ENCODE peak calls at places on chromosomes 16 and 17, in six cellular contexts. U is type B pancreatic cell, P is esophagus muscularis mucosa, K is heart left ventricle, O is neural crest cell, X is GM23338. B is an unnamed sample.

GRCh38 chr16:53958481-53958880 is 254.5 kb downstream of the FTO start:
- DNase-seq in P (no peak), X (no peak), O (no peak), K (no peak), U (no peak), B (no peak)

GRCh38 chr17:50877838-50878237 is 11.7 kb upstream of the TOB1 start:
- DNase-seq in P (peak), O (no peak), X (no peak), K (no peak), U (no peak), B (no peak)

GRCh38 chr17:27236710-27237315 is 57.1 kb upstream of the WSB1 start:
- DNase-seq in O (peak), K (peak), U (no peak), P (no peak), X (peak), B (peak)

GRCh38 chr17:40026816-40027613 is 11.8 kb downstream of the CSF3 start:
- DNase-seq in K (peak), P (peak), X (peak), O (peak), U (peak), B (peak)

GRCh38 chr16:56625140-56625942 is at the start of gene MT1E:
- DNase-seq in K (peak), X (peak), P (no peak), O (no peak), U (no peak), B (peak)

GRCh38 chr16:11799509-11800384 is 2.7 kb upstream of the ZC3H7A start:
- DNase-seq in O (no peak), U (no peak), P (no peak), K (no peak), X (no peak), B (no peak)

GRCh38 chr16:57540906-57541753 is 1.3 kb upstream of the ADGRG5 start:
- DNase-seq in O (no peak), K (no peak), U (peak), P (no peak), X (no peak), B (no peak)

GRCh38 chr16:77662241-77662640 is 60.1 kb upstream of the NUDT7 start:
- DNase-seq in U (no peak), P (no peak), O (no peak), K (no peak), X (no peak), B (no peak)

GRCh38 chr17:17950806-17951205 is 21.4 kb downstream of the TOM1L2 start:
- DNase-seq in K (no peak), O (no peak), U (no peak), X (peak), P (no peak), B (no peak)

GRCh38 chr17:14311979-14312378 is 11.1 kb downstream of the HS3ST3B1 start:
- DNase-seq in U (no peak), K (no peak), P (no peak), O (no peak), X (no peak), B (no peak)

GRCh38 chr17:58520843-58521430 is 6.5 kb upstream of the MTMR4 start:
- DNase-seq in X (peak), K (no peak), O (peak), P (no peak), U (no peak), B (peak)

GRCh38 chr16:2019500-2019899 is at the start of gene NPW:
- DNase-seq in P (no peak), X (peak), O (no peak), K (peak), U (no peak), B (peak)

GRCh38 chr17:17376362-17376761 is 73.2 kb downstream of the NT5M start:
- DNase-seq in O (no peak), P (no peak), K (no peak), X (no peak), U (no peak), B (no peak)

GRCh38 chr17:67606471-67606870 is 111.3 kb upstream of the NOL11 start:
- DNase-seq in U (no peak), K (peak), O (no peak), P (no peak), X (no peak), B (no peak)

GRCh38 chr17:78723001-78723796 is 58.9 kb downstream of the CYTH1 start:
- DNase-seq in O (peak), U (peak), K (peak), P (no peak), X (peak), B (peak)

GRCh38 chr17:34367486-34368270 is 4.6 kb upstream of the CCL1 start:
- DNase-seq in X (no peak), K (no peak), U (no peak), O (no peak), P (peak), B (no peak)

GRCh38 chr17:4937553-4937952 is 2.3 kb downstream of the SLC25A11 start:
- DNase-seq in U (no peak), O (no peak), X (no peak), K (no peak), P (no peak), B (no peak)

GRCh38 chr17:75272848-75273184 is 1.8 kb upstream of the MIF4GD start:
- DNase-seq in U (no peak), K (no peak), O (no peak), P (no peak), X (no peak), B (no peak)

GRCh38 chr17:78675316-78675616 is 98.1 kb upstream of the DNAH17 start:
- DNase-seq in U (no peak), K (no peak), P (no peak), O (no peak), X (no peak), B (no peak)

GRCh38 chr17:46785696-46786095 is 32.8 kb downstream of the WNT3 start:
- DNase-seq in U (no peak), X (peak), K (no peak), O (no peak), P (no peak), B (no peak)

GRCh38 chr17:46783031-46783593 is 35.4 kb downstream of the WNT3 start:
- DNase-seq in U (no peak), X (no peak), K (no peak), O (no peak), P (no peak), B (no peak)

GRCh38 chr17:46780003-46780373 is 38.5 kb downstream of the WNT3 start:
- DNase-seq in X (no peak), K (no peak), P (no peak), U (no peak), O (no peak), B (no peak)

GRCh38 chr17:46777943-46778915 is 40.3 kb downstream of the WNT3 start:
- DNase-seq in K (no peak), U (no peak), O (no peak), X (peak), P (no peak), B (no peak)

GRCh38 chr17:46782250-46782953 is 36.1 kb downstream of the WNT3 start:
- DNase-seq in O (no peak), U (no peak), X (peak), K (no peak), P (no peak), B (no peak)
- TF ChIP-seq CTCF in O (peak), U (peak), X (peak), K (peak), P (peak), B (no peak)

DNA sequence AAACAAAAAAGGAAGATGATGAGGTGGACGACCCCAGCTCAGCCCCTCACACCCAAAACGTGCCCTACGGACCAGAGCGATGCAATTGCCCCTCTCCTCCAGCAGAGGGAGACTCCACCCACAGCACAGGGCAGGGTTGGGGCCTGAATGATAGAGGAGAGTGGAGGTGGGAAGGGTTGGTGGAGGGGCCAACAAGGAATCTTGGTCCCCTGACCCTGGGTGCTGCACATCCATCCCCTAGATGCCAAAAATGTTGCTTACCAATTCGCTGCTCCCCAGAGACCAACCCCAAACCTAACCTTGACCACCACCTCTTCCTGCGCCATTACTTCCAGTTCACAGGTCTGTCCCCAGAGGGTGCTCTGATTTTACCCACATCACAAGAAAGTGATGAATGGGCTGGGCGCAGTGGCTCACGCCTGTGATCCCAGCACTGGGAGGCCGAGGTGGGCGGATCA is 12.9 kb downstream of the P2RX5 start:
- DNase-seq in U (no peak), P (no peak), X (peak), K (no peak), O (peak), B (peak)
- TF ChIP-seq CTCF in U (peak), P (peak), X (peak), K (peak), O (peak), B (peak)

DNA sequence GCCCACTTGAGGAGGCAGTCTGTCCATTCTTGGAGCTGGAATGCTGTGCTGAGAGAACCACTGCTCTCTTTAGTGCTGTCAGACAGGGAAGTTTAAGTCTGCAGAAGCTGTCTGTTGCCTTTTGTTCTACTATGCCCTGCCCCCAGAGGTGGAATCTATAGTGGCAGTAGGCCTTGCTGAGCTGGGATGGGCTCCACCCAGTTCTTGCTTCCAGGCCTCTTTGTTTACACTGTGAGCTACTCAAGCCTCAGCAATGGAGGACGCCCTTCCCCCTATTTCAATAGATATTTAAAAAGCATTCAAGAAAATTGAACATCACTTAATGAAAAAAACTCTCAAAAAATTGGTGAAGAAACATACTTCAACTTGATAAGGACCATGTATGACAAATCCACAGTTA is 313.5 kb downstream of the PHKB start:
- DNase-seq in P (no peak), O (peak), X (peak), U (no peak), K (no peak), B (no peak)
- TF ChIP-seq CTCF in P (no peak), O (peak), X (no peak), U (peak), K (no peak), B (no peak)

DNA sequence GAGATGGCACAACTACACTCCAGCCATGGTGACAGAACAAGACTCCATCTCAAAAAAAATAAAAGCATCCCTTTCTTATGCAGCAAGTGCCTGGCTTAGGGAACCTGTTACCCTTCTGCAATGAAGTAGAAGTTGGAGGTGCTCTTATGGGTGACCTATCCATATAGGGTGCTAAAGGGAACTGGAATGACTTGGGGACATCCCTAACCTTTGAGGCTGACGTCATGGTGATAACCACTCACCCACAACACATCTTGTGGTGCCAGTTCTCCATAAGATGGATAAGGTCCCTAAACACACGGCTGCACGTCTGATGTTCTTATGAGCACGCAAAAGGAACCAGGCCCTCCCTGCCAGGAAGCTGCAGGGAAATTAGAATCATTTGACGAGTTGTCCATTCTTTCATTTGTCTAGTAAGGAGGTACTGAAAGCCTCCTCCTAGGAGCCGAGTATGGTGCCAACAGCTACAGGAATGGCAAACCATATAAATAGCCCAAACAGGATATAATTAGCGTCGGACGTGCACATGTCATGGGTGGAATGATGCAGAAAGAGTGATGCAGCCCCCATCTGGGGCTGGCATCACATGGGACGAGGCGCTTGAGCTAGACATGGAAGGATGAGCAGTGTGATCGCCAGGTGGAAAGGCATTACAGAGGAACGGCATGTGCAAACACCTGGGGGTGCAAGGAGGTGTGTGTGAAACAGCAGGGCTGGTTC is 52.5 kb downstream of the ARHGAP27 start:
- DNase-seq in P (no peak), K (no peak), U (no peak), X (no peak), O (no peak), B (no peak)
- TF ChIP-seq CTCF in P (no peak), K (no peak), U (no peak), X (no peak), O (no peak), B (no peak)

DNA sequence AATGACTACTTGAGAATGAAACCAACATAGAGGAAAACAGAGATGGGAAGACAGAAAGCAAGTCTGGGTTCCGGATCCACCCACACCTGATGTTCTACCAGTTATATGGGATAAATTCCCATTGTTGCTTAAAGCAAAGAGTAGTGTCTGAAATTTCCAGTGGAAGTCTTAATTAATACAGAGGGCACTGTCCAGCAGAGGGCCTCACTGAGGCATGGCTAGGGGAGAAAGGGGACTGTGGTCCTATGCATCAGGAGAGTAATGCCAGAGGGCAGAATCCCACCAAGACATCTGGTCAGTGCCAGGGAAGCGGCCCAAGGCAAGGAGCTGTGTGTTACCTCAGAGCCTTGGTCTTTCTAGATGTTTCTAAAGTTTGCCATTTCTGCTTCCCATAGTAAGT is 7.5 kb upstream of the UMOD start:
- DNase-seq in U (no peak), O (peak), X (peak), K (no peak), P (no peak), B (peak)
- TF ChIP-seq CTCF in U (peak), O (peak), X (peak), K (no peak), P (no peak), B (no peak)

GRCh38 chr17:52470553-52470952 is 312.0 kb upstream of the CA10 start:
- DNase-seq in O (no peak), P (no peak), U (no peak), X (peak), K (no peak), B (no peak)
- TF ChIP-seq CTCF in O (no peak), P (no peak), U (no peak), X (peak), K (no peak), B (no peak)